ENCODE peak calls at places on chromosomes 12 and 14, in seven cellular contexts. N, S, V, B, O, C and L are unnamed samples. For H3K4me1, the result is how much of the 10 kb centered on the place peaks cover.

GRCh38 chr14:23661542-23661941 is 25.4 kb downstream of the DHRS2 start:
- DNase-seq in N (no peak), S (no peak), V (no peak), B (no peak), O (no peak), C (no peak), L (no peak)

GRCh38 chr12:40691913-40692616 is at the start of gene CNTN1:
- DNase-seq in N (peak), S (peak), V (peak), B (peak), O (peak), C (peak), L (no peak)

GRCh38 chr12:74365178-74365964 is 172.3 kb upstream of the ATXN7L3B start:
- DNase-seq in N (peak), S (peak), V (no peak), B (peak), O (peak), C (no peak), L (peak)

GRCh38 chr14:75489480-75489837 is 32.8 kb upstream of the BATF start:
- DNase-seq in N (no peak), S (no peak), V (no peak), B (no peak), O (no peak), C (no peak), L (no peak)

GRCh38 chr12:113889806-113890581 is 76.1 kb downstream of the RBM19 start:
- DNase-seq in N (no peak), S (no peak), V (no peak), B (no peak), O (no peak), C (no peak), L (no peak)

GRCh38 chr12:53453953-53454640 is 2.2 kb downstream of the PCBP2 start:
- DNase-seq in N (no peak), S (no peak), V (no peak), B (no peak), O (no peak), C (no peak), L (no peak)

GRCh38 chr14:77660754-77661153 is 44.3 kb upstream of the SPTLC2 start:
- DNase-seq in N (no peak), S (no peak), V (no peak), B (no peak), O (no peak), C (no peak), L (no peak)

GRCh38 chr14:61516957-61517356 is 178.4 kb upstream of the HIF1A start:
- DNase-seq in N (no peak), S (no peak), V (no peak), B (peak), O (no peak), C (no peak), L (no peak)

GRCh38 chr12:116376354-116377193 is 99.1 kb upstream of the MED13L start:
- DNase-seq in N (no peak), S (peak), V (no peak), B (peak), O (peak), C (no peak), L (peak)

GRCh38 chr12:68924546-68924945 is 8.4 kb downstream of the CPM start:
- DNase-seq in N (no peak), S (no peak), V (no peak), B (no peak), O (no peak), C (no peak), L (no peak)

GRCh38 chr12:52232233-52232915 is 669 bp upstream of the KRT7 start:
- DNase-seq in N (no peak), S (no peak), V (no peak), B (no peak), O (no peak), C (no peak), L (peak)

DNA sequence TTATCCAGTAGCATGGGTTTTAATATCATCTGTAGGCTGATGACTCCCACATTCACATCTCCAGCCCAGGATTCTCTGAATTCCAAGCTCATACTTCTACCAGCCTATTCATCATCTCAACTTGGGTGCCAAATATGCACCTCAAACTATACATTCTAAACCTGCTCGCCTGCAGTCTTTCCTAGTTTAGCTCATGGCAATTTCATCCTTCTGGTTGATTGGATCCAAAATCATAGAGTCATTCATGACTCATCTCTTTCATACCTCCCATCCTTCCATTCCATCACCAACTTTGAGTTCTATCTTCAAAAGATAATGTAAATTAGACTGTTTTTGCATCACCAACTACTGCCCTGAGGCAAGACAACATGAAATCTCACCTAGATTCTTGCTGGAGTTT is 99.7 kb upstream of the EGLN3 start:
- DNase-seq in N (no peak), S (no peak), V (no peak), B (peak), O (no peak), C (no peak), L (no peak)
- H3K4me1 ChIP-seq in N (under half), S (under half), V (under half), B (under half), O (under half), C (under half), L (under half)

GRCh38 chr12:124368421-124369032 is 73.6 kb downstream of the RFLNA start:
- DNase-seq in N (no peak), S (no peak), V (no peak), B (no peak), O (no peak), C (no peak), L (no peak)

GRCh38 chr12:124369901-124370378 is 75.0 kb downstream of the RFLNA start:
- DNase-seq in N (no peak), S (no peak), V (no peak), B (no peak), O (no peak), C (no peak), L (no peak)

GRCh38 chr12:124370384-124370783 is 75.5 kb downstream of the RFLNA start:
- DNase-seq in N (no peak), S (no peak), V (no peak), B (no peak), O (no peak), C (no peak), L (no peak)

GRCh38 chr12:124370851-124371250 is 76.0 kb downstream of the RFLNA start:
- DNase-seq in N (no peak), S (no peak), V (no peak), B (no peak), O (no peak), C (no peak), L (no peak)

DNA sequence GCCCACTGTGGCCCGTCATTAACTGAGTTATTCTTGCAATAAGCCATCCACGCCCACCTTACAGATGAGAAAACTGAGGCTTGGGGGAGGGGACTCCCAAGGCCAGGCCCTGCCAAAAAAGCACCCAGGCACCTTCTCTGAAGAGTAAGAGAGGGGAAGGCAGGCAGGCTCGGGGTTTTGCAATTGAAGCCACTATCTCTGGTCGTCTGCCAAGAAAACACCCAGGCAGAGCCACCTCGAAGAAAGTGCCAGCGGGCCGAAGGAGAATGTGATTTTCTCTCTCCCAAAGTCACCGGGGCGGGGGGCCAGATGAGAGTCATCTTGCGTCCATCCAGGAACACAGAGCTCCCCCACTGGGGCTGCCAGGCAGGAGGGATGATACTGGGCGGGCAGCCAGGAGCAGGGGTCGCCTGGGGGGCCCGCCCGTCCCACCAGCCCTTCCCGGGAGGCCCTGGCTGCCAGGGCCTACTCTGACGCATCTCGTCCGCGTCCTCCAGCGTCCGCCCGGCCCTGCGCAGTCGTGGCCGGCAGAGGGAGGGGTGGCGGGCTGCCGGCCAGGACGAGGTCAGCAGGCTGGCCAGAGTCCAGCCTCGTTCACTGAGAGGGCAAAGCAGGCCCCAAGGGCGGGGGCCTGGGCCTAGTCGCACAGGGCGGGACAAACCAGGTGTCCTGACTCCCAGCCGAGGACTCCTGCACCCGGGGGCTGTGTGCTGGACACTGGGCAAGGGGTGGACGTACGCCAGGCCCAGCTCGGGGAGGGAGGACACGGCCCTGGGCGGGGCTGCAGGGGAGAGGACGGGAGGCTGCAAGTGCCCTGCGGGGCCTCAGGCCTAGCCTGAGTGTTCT is 74.4 kb downstream of the RFLNA start:
- DNase-seq in N (no peak), S (peak), V (peak), B (peak), O (peak), C (peak), L (peak)
- H3K4me1 ChIP-seq in N (under half), S (half or more), V (under half), B (under half), O (under half), C (under half), L (under half)

GRCh38 chr12:57242691-57243454 is 8.1 kb downstream of the STAC3 start:
- DNase-seq in N (peak), S (peak), V (no peak), B (peak), O (peak), C (peak), L (peak)
- H3K4me1 ChIP-seq in N (under half), S (under half), V (under half), B (under half), O (under half), C (half or more), L (under half)

DNA sequence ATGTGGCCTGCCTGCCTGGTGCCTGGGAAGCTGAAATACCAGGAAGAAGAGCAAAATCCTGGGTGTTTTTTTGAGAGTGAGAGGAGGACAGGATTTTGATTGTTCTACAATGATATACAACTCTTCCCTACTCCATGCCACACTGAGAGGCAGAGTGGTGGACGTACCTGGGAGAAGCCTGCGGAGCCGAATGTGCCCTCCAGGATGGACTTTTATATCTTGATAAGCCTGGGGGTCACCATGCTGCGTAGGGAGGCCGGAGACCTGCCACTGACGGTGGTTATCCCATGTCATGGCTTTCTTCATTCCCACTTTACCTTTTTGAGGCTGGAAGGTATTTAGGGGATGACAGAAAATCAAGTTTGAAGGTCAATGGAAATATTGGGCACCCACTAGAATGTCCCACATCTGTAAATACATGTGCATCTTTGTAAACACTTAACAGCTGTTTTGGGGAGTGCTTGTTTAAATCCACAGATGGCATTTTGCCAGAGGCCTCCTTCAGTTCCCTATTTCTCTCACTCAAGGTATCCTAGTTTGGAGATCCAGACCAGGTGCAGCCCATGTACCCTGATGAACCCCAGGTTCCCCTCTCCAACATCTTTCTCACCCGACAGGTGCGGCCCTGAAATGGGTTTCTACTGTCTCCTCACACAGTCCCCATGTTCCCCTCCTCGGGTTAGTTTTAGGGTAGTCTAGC is 1.1 kb upstream of the GLT1D1 start:
- DNase-seq in N (no peak), S (no peak), V (no peak), B (no peak), O (no peak), C (no peak), L (no peak)
- H3K4me1 ChIP-seq in N (under half), S (under half), V (under half), B (under half), O (under half), C (under half), L (under half)

DNA sequence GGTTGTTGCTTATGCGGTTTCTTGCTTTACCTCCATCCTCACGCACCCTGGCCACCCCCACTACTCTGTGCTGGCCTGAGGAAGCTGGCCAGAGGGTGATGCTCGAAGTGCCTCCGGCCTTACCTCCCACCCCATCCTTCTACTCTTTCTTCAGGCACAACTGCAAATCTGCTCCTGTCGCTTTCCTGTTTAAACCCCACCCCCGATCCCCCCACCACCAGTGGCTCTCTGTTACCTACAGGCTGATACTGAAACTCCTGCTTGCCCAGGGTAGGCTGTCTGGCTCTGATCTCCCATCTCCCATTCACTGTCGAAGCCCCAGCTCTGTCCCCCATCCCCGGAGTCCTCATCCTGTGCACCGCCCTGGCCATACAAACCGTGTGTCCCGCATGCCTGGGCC is 111.5 kb downstream of the PRMT8 start:
- DNase-seq in N (no peak), S (no peak), V (no peak), B (no peak), O (no peak), C (no peak), L (no peak)
- H3K4me1 ChIP-seq in N (under half), S (under half), V (under half), B (under half), O (under half), C (under half), L (under half)

DNA sequence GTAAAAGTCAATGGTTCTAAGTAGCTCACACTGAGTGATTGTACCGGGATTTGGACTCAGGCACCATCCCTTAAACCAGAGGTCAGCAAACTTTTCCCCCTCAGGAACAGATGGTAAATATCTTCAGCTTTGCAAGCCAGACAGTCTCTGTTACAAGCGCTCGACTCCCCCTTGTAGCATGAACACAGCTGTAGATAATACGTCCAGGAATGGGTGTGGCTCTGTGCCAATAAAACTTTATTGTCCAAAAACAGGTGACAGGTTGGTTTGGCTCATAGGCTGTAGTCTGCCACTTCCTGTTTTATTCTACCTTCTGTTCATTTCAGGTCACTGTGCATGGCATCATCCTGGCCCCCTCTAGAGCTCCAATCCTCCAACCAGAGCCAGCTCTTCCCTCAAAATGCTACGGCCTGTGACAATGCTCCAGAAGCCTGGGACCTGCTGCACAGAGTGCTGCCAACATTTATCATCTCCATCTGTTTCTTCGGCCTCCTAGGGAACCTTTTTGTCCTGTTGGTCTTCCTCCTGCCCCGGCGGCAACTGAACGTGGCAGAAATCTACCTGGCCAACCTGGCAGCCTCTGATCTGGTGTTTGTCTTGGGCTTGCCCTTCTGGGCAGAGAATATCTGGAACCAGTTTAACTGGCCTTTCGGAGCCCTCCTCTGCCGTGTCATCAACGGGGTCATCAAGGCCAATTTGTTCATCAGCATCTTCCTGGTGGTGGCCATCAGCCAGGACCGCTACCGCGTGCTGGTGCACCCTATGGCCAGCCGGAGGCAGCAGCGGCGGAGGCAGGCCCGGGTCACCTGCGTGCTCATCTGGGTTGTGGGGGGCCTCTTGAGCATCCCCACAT is 7.6 kb downstream of the BDKRB1 start:
- DNase-seq in N (no peak), S (no peak), V (no peak), B (no peak), O (peak), C (peak), L (peak)
- H3K4me1 ChIP-seq in N (under half), S (under half), V (under half), B (under half), O (under half), C (under half), L (under half)

DNA sequence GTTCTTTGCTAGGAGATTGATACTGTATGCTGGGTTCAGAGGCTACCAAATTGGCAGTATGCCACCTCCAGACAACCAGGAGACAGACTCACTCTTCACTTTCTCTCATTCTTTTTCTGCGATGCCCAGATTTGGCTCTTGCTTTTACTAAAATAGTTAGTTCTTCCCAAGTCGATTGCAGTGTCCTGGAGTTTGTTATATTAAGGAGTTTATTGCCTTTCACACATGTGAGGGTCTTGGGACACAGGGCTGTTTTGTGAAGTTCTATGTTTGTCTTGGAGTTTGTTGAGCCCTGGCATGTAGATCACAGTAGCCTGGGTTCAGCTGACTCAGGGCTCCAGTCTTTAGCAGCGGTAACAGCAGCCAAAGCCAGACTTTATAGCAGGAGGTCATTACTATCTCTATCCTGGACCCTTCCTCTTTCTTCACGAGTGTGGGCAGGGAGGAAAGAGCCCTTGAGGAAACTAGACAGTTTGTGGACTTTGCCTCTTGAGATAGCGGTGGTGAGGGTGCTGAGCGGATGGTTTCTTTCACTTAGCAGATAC is 1.6 kb downstream of the MLEC start:
- DNase-seq in N (no peak), S (no peak), V (no peak), B (peak), O (no peak), C (peak), L (no peak)
- H3K4me1 ChIP-seq in N (under half), S (half or more), V (under half), B (under half), O (under half), C (half or more), L (under half)